ENCODE peak calls at places on chromosome 17, in seven cellular contexts. One of them, this sample, is unnamed.

GRCh38 chr17:45270828-45271418 is 9.0 kb upstream of the SPATA32 start:
- DNase-seq in hepatic stellate cell: no peak
- DNase-seq in CD8-positive, alpha-beta memory T cell: peak
- DNase-seq in T-helper 1 cell: peak
- DNase-seq in AG04450: no peak
- DNase-seq in aorta: no peak
- DNase-seq in fibroblast of lung: no peak
- DNase-seq in this sample: no peak

GRCh38 chr17:72119280-72119962 is 1.4 kb upstream of the SOX9 start:
- DNase-seq in hepatic stellate cell: no peak
- DNase-seq in CD8-positive, alpha-beta memory T cell: no peak
- DNase-seq in T-helper 1 cell: no peak
- DNase-seq in AG04450: no peak
- DNase-seq in aorta: no peak
- DNase-seq in fibroblast of lung: no peak
- DNase-seq in this sample: no peak

GRCh38 chr17:67487506-67487905 is 110.4 kb downstream of the PITPNC1 start:
- DNase-seq in hepatic stellate cell: no peak
- DNase-seq in CD8-positive, alpha-beta memory T cell: no peak
- DNase-seq in T-helper 1 cell: no peak
- DNase-seq in AG04450: no peak
- DNase-seq in aorta: no peak
- DNase-seq in fibroblast of lung: peak
- DNase-seq in this sample: no peak

GRCh38 chr17:40598928-40599627 is 33.8 kb upstream of the CCR7 start:
- DNase-seq in hepatic stellate cell: peak
- DNase-seq in CD8-positive, alpha-beta memory T cell: peak
- DNase-seq in T-helper 1 cell: peak
- DNase-seq in AG04450: no peak
- DNase-seq in aorta: no peak
- DNase-seq in fibroblast of lung: no peak
- DNase-seq in this sample: peak

GRCh38 chr17:5364696-5365095 is 54.8 kb downstream of the NUP88 start:
- DNase-seq in hepatic stellate cell: no peak
- DNase-seq in CD8-positive, alpha-beta memory T cell: no peak
- DNase-seq in T-helper 1 cell: no peak
- DNase-seq in AG04450: no peak
- DNase-seq in aorta: no peak
- DNase-seq in fibroblast of lung: no peak
- DNase-seq in this sample: no peak

GRCh38 chr17:74972107-74972972 is at the start of gene HID1:
- DNase-seq in hepatic stellate cell: peak
- DNase-seq in CD8-positive, alpha-beta memory T cell: peak
- DNase-seq in T-helper 1 cell: peak
- DNase-seq in AG04450: no peak
- DNase-seq in aorta: peak
- DNase-seq in fibroblast of lung: no peak
- DNase-seq in this sample: peak

GRCh38 chr17:37092041-37092440 is 143.3 kb downstream of the AATF start:
- DNase-seq in hepatic stellate cell: no peak
- DNase-seq in CD8-positive, alpha-beta memory T cell: no peak
- DNase-seq in T-helper 1 cell: no peak
- DNase-seq in AG04450: no peak
- DNase-seq in aorta: no peak
- DNase-seq in fibroblast of lung: peak
- DNase-seq in this sample: no peak

GRCh38 chr17:81815646-81815985 is 11.7 kb downstream of the GCGR start:
- DNase-seq in hepatic stellate cell: no peak
- DNase-seq in CD8-positive, alpha-beta memory T cell: no peak
- DNase-seq in T-helper 1 cell: no peak
- DNase-seq in AG04450: no peak
- DNase-seq in aorta: no peak
- DNase-seq in fibroblast of lung: no peak
- DNase-seq in this sample: no peak

GRCh38 chr17:28228986-28229729 is 89.8 kb upstream of the TMEM97 start:
- DNase-seq in hepatic stellate cell: no peak
- DNase-seq in CD8-positive, alpha-beta memory T cell: no peak
- DNase-seq in T-helper 1 cell: no peak
- DNase-seq in AG04450: no peak
- DNase-seq in aorta: no peak
- DNase-seq in fibroblast of lung: no peak
- DNase-seq in this sample: no peak

GRCh38 chr17:1997587-1998425 is 27.3 kb downstream of the RTN4RL1 start:
- DNase-seq in hepatic stellate cell: no peak
- DNase-seq in CD8-positive, alpha-beta memory T cell: no peak
- DNase-seq in T-helper 1 cell: no peak
- DNase-seq in AG04450: no peak
- DNase-seq in aorta: peak
- DNase-seq in fibroblast of lung: no peak
- DNase-seq in this sample: peak

GRCh38 chr17:77129568-77130301 is 11.0 kb upstream of the SEC14L1 start:
- DNase-seq in hepatic stellate cell: no peak
- DNase-seq in CD8-positive, alpha-beta memory T cell: no peak
- DNase-seq in T-helper 1 cell: no peak
- DNase-seq in AG04450: no peak
- DNase-seq in aorta: peak
- DNase-seq in fibroblast of lung: no peak
- DNase-seq in this sample: no peak

GRCh38 chr17:82756166-82756565 is 4.3 kb downstream of the TBCD start:
- DNase-seq in hepatic stellate cell: no peak
- DNase-seq in CD8-positive, alpha-beta memory T cell: no peak
- DNase-seq in T-helper 1 cell: no peak
- DNase-seq in AG04450: no peak
- DNase-seq in aorta: no peak
- DNase-seq in fibroblast of lung: no peak
- DNase-seq in this sample: no peak

GRCh38 chr17:78412403-78412802 is 34.0 kb downstream of the PGS1 start:
- DNase-seq in hepatic stellate cell: peak
- DNase-seq in CD8-positive, alpha-beta memory T cell: no peak
- DNase-seq in T-helper 1 cell: no peak
- DNase-seq in AG04450: no peak
- DNase-seq in aorta: no peak
- DNase-seq in fibroblast of lung: peak
- DNase-seq in this sample: no peak

GRCh38 chr17:10018461-10018891 is 113.4 kb upstream of the RCVRN start:
- DNase-seq in hepatic stellate cell: no peak
- DNase-seq in CD8-positive, alpha-beta memory T cell: no peak
- DNase-seq in T-helper 1 cell: no peak
- DNase-seq in AG04450: no peak
- DNase-seq in aorta: no peak
- DNase-seq in fibroblast of lung: no peak
- DNase-seq in this sample: no peak

GRCh38 chr17:34133350-34133749 is 121.7 kb upstream of the CCL2 start:
- DNase-seq in hepatic stellate cell: no peak
- DNase-seq in CD8-positive, alpha-beta memory T cell: no peak
- DNase-seq in T-helper 1 cell: no peak
- DNase-seq in AG04450: no peak
- DNase-seq in aorta: no peak
- DNase-seq in fibroblast of lung: no peak
- DNase-seq in this sample: no peak

GRCh38 chr17:78142113-78142861 is 3.9 kb upstream of the C17orf99 start:
- DNase-seq in hepatic stellate cell: no peak
- DNase-seq in CD8-positive, alpha-beta memory T cell: no peak
- DNase-seq in T-helper 1 cell: no peak
- DNase-seq in AG04450: peak
- DNase-seq in aorta: no peak
- DNase-seq in fibroblast of lung: peak
- DNase-seq in this sample: peak

GRCh38 chr17:75032896-75033294 is 13.9 kb downstream of the ATP5PD start:
- DNase-seq in hepatic stellate cell: no peak
- DNase-seq in CD8-positive, alpha-beta memory T cell: no peak
- DNase-seq in T-helper 1 cell: no peak
- DNase-seq in AG04450: no peak
- DNase-seq in aorta: peak
- DNase-seq in fibroblast of lung: no peak
- DNase-seq in this sample: no peak

GRCh38 chr17:11719203-11719602 is 120.9 kb downstream of the DNAH9 start:
- DNase-seq in hepatic stellate cell: no peak
- DNase-seq in CD8-positive, alpha-beta memory T cell: no peak
- DNase-seq in T-helper 1 cell: no peak
- DNase-seq in AG04450: no peak
- DNase-seq in aorta: no peak
- DNase-seq in fibroblast of lung: no peak
- DNase-seq in this sample: no peak

GRCh38 chr17:51764387-51764971 is 394.0 kb downstream of the CA10 start:
- DNase-seq in hepatic stellate cell: peak
- DNase-seq in CD8-positive, alpha-beta memory T cell: peak
- DNase-seq in T-helper 1 cell: no peak
- DNase-seq in AG04450: peak
- DNase-seq in aorta: no peak
- DNase-seq in fibroblast of lung: peak
- DNase-seq in this sample: peak

GRCh38 chr17:81814748-81815645 is 11.0 kb downstream of the GCGR start:
- DNase-seq in hepatic stellate cell: no peak
- DNase-seq in CD8-positive, alpha-beta memory T cell: no peak
- DNase-seq in T-helper 1 cell: no peak
- DNase-seq in AG04450: no peak
- DNase-seq in aorta: no peak
- DNase-seq in fibroblast of lung: no peak
- DNase-seq in this sample: peak

GRCh38 chr17:49898547-49899490 is 51.0 kb upstream of the TAC4 start:
- DNase-seq in hepatic stellate cell: no peak
- DNase-seq in CD8-positive, alpha-beta memory T cell: no peak
- DNase-seq in T-helper 1 cell: no peak
- DNase-seq in AG04450: no peak
- DNase-seq in aorta: no peak
- DNase-seq in fibroblast of lung: no peak
- DNase-seq in this sample: no peak

GRCh38 chr17:9346296-9346926 is 229.2 kb downstream of the STX8 start:
- DNase-seq in hepatic stellate cell: no peak
- DNase-seq in CD8-positive, alpha-beta memory T cell: no peak
- DNase-seq in T-helper 1 cell: no peak
- DNase-seq in AG04450: no peak
- DNase-seq in aorta: no peak
- DNase-seq in fibroblast of lung: peak
- DNase-seq in this sample: peak

GRCh38 chr17:48671697-48672171 is 45.6 kb upstream of the HOXB9 start:
- DNase-seq in hepatic stellate cell: peak
- DNase-seq in CD8-positive, alpha-beta memory T cell: peak
- DNase-seq in T-helper 1 cell: peak
- DNase-seq in AG04450: peak
- DNase-seq in aorta: peak
- DNase-seq in fibroblast of lung: peak
- DNase-seq in this sample: peak

GRCh38 chr17:57861737-57862409 is 12.0 kb upstream of the MRPS23 start:
- DNase-seq in hepatic stellate cell: peak
- DNase-seq in CD8-positive, alpha-beta memory T cell: no peak
- DNase-seq in T-helper 1 cell: no peak
- DNase-seq in AG04450: no peak
- DNase-seq in aorta: peak
- DNase-seq in fibroblast of lung: peak
- DNase-seq in this sample: peak

GRCh38 chr17:7992516-7992915 is 9.9 kb upstream of the GUCY2D start:
- DNase-seq in hepatic stellate cell: no peak
- DNase-seq in CD8-positive, alpha-beta memory T cell: no peak
- DNase-seq in T-helper 1 cell: no peak
- DNase-seq in AG04450: no peak
- DNase-seq in aorta: no peak
- DNase-seq in fibroblast of lung: peak
- DNase-seq in this sample: peak

GRCh38 chr17:19750835-19751234 is 2.7 kb upstream of the ALDH3A1 start:
- DNase-seq in hepatic stellate cell: no peak
- DNase-seq in CD8-positive, alpha-beta memory T cell: no peak
- DNase-seq in T-helper 1 cell: no peak
- DNase-seq in AG04450: no peak
- DNase-seq in aorta: peak
- DNase-seq in fibroblast of lung: no peak
- DNase-seq in this sample: no peak

GRCh38 chr17:14923981-14924380 is 341.1 kb downstream of the PMP22 start:
- DNase-seq in hepatic stellate cell: peak
- DNase-seq in CD8-positive, alpha-beta memory T cell: no peak
- DNase-seq in T-helper 1 cell: no peak
- DNase-seq in AG04450: no peak
- DNase-seq in aorta: no peak
- DNase-seq in fibroblast of lung: peak
- DNase-seq in this sample: no peak

GRCh38 chr17:74296548-74296936 is 22.5 kb downstream of the DNAI2 start:
- DNase-seq in hepatic stellate cell: no peak
- DNase-seq in CD8-positive, alpha-beta memory T cell: no peak
- DNase-seq in T-helper 1 cell: no peak
- DNase-seq in AG04450: no peak
- DNase-seq in aorta: peak
- DNase-seq in fibroblast of lung: peak
- DNase-seq in this sample: peak